ENCODE peak calls at places on chromosomes 5 and 9, in five cellular contexts. K is CD8-positive, alpha-beta T cell; M is PC-9; O is DND-41; X is left lung. A is an unnamed sample.

GRCh38 chr5:33340195-33340594 is 100.6 kb upstream of the TARS1 start:
- DNase-seq in K (no peak), M (no peak), O (no peak), X (no peak), A (no peak)

GRCh38 chr5:124843596-124843899 is 97.1 kb upstream of the ZNF608 start:
- DNase-seq in K (no peak), M (no peak), O (no peak), X (no peak), A (no peak)

GRCh38 chr5:143680672-143681259 is 131.2 kb upstream of the HMHB1 start:
- DNase-seq in K (no peak), M (no peak), O (no peak), X (no peak), A (no peak)

GRCh38 chr5:69024241-69024651 is 69.6 kb upstream of the SLC30A5 start:
- DNase-seq in K (no peak), M (peak; percentile 22), O (peak; percentile 43), X (no peak), A (no peak)

GRCh38 chr9:5113994-5114748 is 71.3 kb downstream of the INSL6 start:
- DNase-seq in K (no peak), M (no peak), O (no peak), X (peak; percentile 33), A (no peak)

GRCh38 chr9:93183663-93184438 is at the start of gene WNK2:
- DNase-seq in K (no peak), M (peak; percentile 79), O (no peak), X (peak; percentile 81), A (peak; percentile 8)

GRCh38 chr9:87725900-87726709 is at the start of gene CTSL:
- DNase-seq in K (no peak), M (peak; percentile 80), O (no peak), X (peak; percentile 93), A (peak; percentile 76)

GRCh38 chr5:109136906-109137305 is 272.9 kb downstream of the PJA2 start:
- DNase-seq in K (no peak), M (no peak), O (no peak), X (no peak), A (no peak)

GRCh38 chr9:70117835-70118319 is 74.2 kb downstream of the MAMDC2 start:
- DNase-seq in K (no peak), M (peak; percentile 37), O (no peak), X (no peak), A (no peak)

GRCh38 chr5:68406344-68406743 is 190.8 kb downstream of the PIK3R1 start:
- DNase-seq in K (no peak), M (no peak), O (no peak), X (no peak), A (no peak)

GRCh38 chr9:27701664-27702063 is 128.4 kb upstream of the C9orf72 start:
- DNase-seq in K (no peak), M (no peak), O (no peak), X (no peak), A (no peak)

GRCh38 chr5:115430374-115430773 is 114.2 kb downstream of the FEM1C start:
- DNase-seq in K (no peak), M (no peak), O (no peak), X (no peak), A (no peak)

GRCh38 chr5:22070151-22070550 is 783.0 kb downstream of the CDH12 start:
- DNase-seq in K (no peak), M (no peak), O (no peak), X (no peak), A (no peak)

GRCh38 chr5:172595591-172596455 is 45.2 kb upstream of the NEURL1B start:
- DNase-seq in K (no peak), M (no peak), O (no peak), X (no peak), A (no peak)

DNA sequence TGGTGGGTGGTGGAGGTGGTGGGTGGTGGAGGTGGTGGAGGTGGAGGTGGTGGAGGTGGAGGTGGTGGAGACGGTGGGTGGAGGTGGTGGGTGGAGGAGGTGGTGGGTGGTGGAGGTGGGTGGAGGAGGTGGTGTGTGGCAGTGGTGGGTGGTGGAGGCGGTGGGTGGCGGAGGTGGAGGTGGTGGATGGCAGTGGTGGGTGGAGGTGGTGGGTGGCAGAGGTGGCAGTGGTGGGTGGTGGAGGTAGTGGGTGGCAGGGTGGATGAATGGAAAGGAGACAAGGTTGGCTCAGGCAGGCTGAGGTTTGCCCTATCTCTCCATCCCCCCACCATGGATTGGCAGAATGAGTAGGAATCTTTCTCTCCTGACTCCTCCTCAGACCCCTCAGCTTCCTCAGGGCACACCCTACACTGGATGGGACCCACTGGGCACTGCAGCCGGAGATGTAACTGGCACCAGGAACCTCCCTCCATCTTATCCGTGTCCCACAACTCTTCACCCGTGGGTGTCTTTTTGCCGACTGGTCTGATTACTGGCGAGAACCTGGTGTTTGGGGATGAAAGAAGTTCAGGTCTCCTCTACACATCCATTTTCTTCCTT is 166.3 kb downstream of the C9orf50 start:
- DNase-seq in K (no peak), M (no peak), O (no peak), X (no peak), A (no peak)
- H3K27ac ChIP-seq in K (no peak overlapping the region), M (no peak overlapping the region), O (no peak overlapping the region), X (no peak overlapping the region), A (no peak overlapping the region)

GRCh38 chr5:135885031-135885430 is 10.6 kb downstream of the IL9 start:
- DNase-seq in K (no peak), M (no peak), O (no peak), X (no peak), A (no peak)

GRCh38 chr5:135890296-135890695 is 5.3 kb downstream of the IL9 start:
- DNase-seq in K (no peak), M (no peak), O (no peak), X (no peak), A (no peak)

GRCh38 chr5:135886136-135886535 is 9.5 kb downstream of the IL9 start:
- DNase-seq in K (no peak), M (no peak), O (no peak), X (no peak), A (no peak)

GRCh38 chr5:135887881-135888614 is 7.6 kb downstream of the IL9 start:
- DNase-seq in K (no peak), M (no peak), O (no peak), X (no peak), A (no peak)

GRCh38 chr5:135887447-135887864 is 8.2 kb downstream of the IL9 start:
- DNase-seq in K (peak; percentile 25), M (peak; percentile 65), O (peak; percentile 76), X (no peak), A (peak; percentile 39)
- TF ChIP-seq CTCF in K (peak; percentile 81), M (peak; percentile 90), O (peak; percentile 91), X (peak; percentile 82), A (peak; percentile 81)

GRCh38 chr5:158198636-158199035 is 339.7 kb upstream of the CLINT1 start:
- DNase-seq in K (no peak), M (no peak), O (no peak), X (no peak), A (no peak)
- H3K27me3 ChIP-seq in K (no peaks in the 10 kb centered on the region), M (peaks cover 20% of the 10 kb centered on the region), O (no peaks in the 10 kb centered on the region), X (no peaks in the 10 kb centered on the region), A (no peaks in the 10 kb centered on the region)

GRCh38 chr5:67178085-67178484 is 18.5 kb downstream of the CD180 start:
- DNase-seq in K (no peak), M (no peak), O (no peak), X (no peak), A (no peak)
- H3K27ac ChIP-seq in K (no peak overlapping the region), M (no peak overlapping the region), O (no peak overlapping the region), X (no peak overlapping the region), A (no peak overlapping the region)

DNA sequence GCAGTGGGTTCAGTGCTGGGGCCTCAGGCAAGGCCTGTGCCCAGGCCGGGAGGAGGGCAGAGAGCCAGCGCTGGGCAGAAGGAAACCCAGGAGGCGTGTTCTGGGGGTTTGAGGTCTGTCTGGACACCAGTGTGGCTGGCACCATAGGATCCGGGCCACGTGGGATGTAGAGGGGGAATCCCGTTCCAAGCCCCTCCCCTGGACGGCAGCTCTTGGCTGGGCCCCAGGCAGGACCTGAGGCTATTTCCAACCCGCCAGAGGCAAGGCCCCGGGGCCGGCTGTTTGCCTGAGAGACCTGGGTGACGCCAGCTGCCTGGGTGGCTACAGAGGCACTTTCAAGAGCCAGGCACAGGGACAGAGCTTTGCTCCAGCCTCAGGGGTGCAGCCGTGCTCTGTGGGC is 56.8 kb upstream of the EGFL7 start:
- DNase-seq in K (no peak), M (no peak), O (no peak), X (no peak), A (no peak)
- TF ChIP-seq CTCF in K (no peak), M (no peak), O (no peak), X (no peak), A (no peak)

GRCh38 chr5:73295447-73295846 is 122.5 kb downstream of the TMEM174 start:
- DNase-seq in K (no peak), M (no peak), O (no peak), X (no peak), A (no peak)

GRCh38 chr5:73297430-73297829 is 124.4 kb downstream of the TMEM174 start:
- DNase-seq in K (no peak), M (no peak), O (no peak), X (no peak), A (no peak)

GRCh38 chr5:73298251-73299016 is 125.4 kb downstream of the TMEM174 start:
- DNase-seq in K (no peak), M (no peak), O (no peak), X (no peak), A (no peak)

GRCh38 chr5:73299017-73299630 is 126.1 kb downstream of the TMEM174 start:
- DNase-seq in K (no peak), M (no peak), O (no peak), X (no peak), A (no peak)

GRCh38 chr5:73296772-73297171 is 123.8 kb downstream of the TMEM174 start:
- DNase-seq in K (no peak), M (no peak), O (no peak), X (no peak), A (no peak)
- H3K27me3 ChIP-seq in K (peaks cover 13% of the 10 kb centered on the region), M (no peaks in the 10 kb centered on the region), O (peaks cover 6% of the 10 kb centered on the region), X (peaks cover 71% of the 10 kb centered on the region), A (peaks cover 89% of the 10 kb centered on the region)

GRCh38 chr5:122403965-122404364 is 91.9 kb downstream of the SNCAIP start:
- DNase-seq in K (no peak), M (no peak), O (no peak), X (no peak), A (no peak)

GRCh38 chr5:122400961-122401360 is 88.9 kb downstream of the SNCAIP start:
- DNase-seq in K (no peak), M (no peak), O (no peak), X (no peak), A (no peak)

GRCh38 chr5:122404653-122405362 is 92.8 kb downstream of the SNCAIP start:
- DNase-seq in K (no peak), M (no peak), O (no peak), X (no peak), A (no peak)

GRCh38 chr5:122401991-122402710 is 90.1 kb downstream of the SNCAIP start:
- DNase-seq in K (no peak), M (no peak), O (no peak), X (no peak), A (no peak)

GRCh38 chr5:122403256-122403655 is 91.2 kb downstream of the SNCAIP start:
- DNase-seq in K (no peak), M (no peak), O (no peak), X (no peak), A (no peak)
- H3K27ac ChIP-seq in K (no peak overlapping the region), M (no peak overlapping the region), O (no peak overlapping the region), X (no peak overlapping the region), A (no peak overlapping the region)

GRCh38 chr9:130732131-130732530 is 38.6 kb downstream of the EXOSC2 start:
- DNase-seq in K (no peak), M (no peak), O (no peak), X (no peak), A (no peak)
- TF ChIP-seq CTCF in K (no peak), M (no peak), O (no peak), X (no peak), A (no peak)